ENCODE peak calls at places on chromosomes 4 and X, in six cellular contexts. U, H, O, T, V and R are unnamed samples.

GRCh38 chrX:314781-315595 is 3.6 kb downstream of the GTPBP6 start:
- DNase-seq in U (no peak), H (peak; percentile 49), O (no peak), T (no peak), V (peak; percentile 54), R (no peak)

GRCh38 chr4:124940387-124940786 is 227.9 kb upstream of the ANKRD50 start:
- DNase-seq in U (peak; percentile 99), H (no peak), O (no peak), T (no peak), V (peak; percentile 42), R (peak; percentile 96)

GRCh38 chr4:40377462-40378385 is 42.6 kb downstream of the CHRNA9 start:
- DNase-seq in U (peak; percentile 33), H (no peak), O (no peak), T (no peak), V (peak; percentile 22), R (no peak)

GRCh38 chr4:83961575-83961974 is 425.7 kb downstream of the GPAT3 start:
- DNase-seq in U (peak; percentile 56), H (no peak), O (no peak), T (no peak), V (peak; percentile 21), R (no peak)

GRCh38 chr4:48939785-48940184 is 33.2 kb upstream of the OCIAD2 start:
- DNase-seq in U (peak; percentile 95), H (no peak), O (no peak), T (no peak), V (peak; percentile 45), R (peak; percentile 68)

GRCh38 chr4:145618912-145619638 is at the start of gene MMAA:
- DNase-seq in U (peak; percentile 92), H (peak; percentile 97), O (peak; percentile 77), T (peak; percentile 95), V (peak; percentile 92), R (peak; percentile 76)

GRCh38 chrX:24471808-24472207 is 6.7 kb downstream of the PDK3 start:
- DNase-seq in U (no peak), H (no peak), O (no peak), T (no peak), V (no peak), R (no peak)

GRCh38 chr4:158799013-158799770 is 30.4 kb downstream of the FNIP2 start:
- DNase-seq in U (no peak), H (no peak), O (no peak), T (no peak), V (no peak), R (no peak)

GRCh38 chr4:113683143-113683542 is 78.4 kb downstream of the CAMK2D start:
- DNase-seq in U (peak; percentile 32), H (no peak), O (no peak), T (peak; percentile 92), V (no peak), R (no peak)

GRCh38 chr4:168978001-168978700 is 31.9 kb downstream of the CBR4 start:
- DNase-seq in U (peak; percentile 87), H (no peak), O (no peak), T (no peak), V (no peak), R (no peak)

GRCh38 chr4:87133183-87133582 is 87.2 kb downstream of the KLHL8 start:
- DNase-seq in U (no peak), H (no peak), O (no peak), T (no peak), V (no peak), R (no peak)

GRCh38 chr4:185878633-185879032 is 66.6 kb upstream of the SORBS2 start:
- DNase-seq in U (no peak), H (no peak), O (no peak), T (no peak), V (no peak), R (no peak)

GRCh38 chr4:145797278-145797677 is 117.3 kb downstream of the C4orf51 start:
- DNase-seq in U (no peak), H (no peak), O (no peak), T (no peak), V (no peak), R (no peak)

GRCh38 chr4:102535398-102536082 is 34.4 kb downstream of the NFKB1 start:
- DNase-seq in U (peak; percentile 79), H (no peak), O (no peak), T (no peak), V (no peak), R (peak; percentile 36)

GRCh38 chr4:139761461-139761860 is 95.8 kb downstream of the MGST2 start:
- DNase-seq in U (peak; percentile 32), H (no peak), O (no peak), T (peak; percentile 63), V (peak; percentile 31), R (no peak)

GRCh38 chr4:133592591-133592990 is 443.5 kb downstream of the PCDH10 start:
- DNase-seq in U (no peak), H (no peak), O (no peak), T (no peak), V (no peak), R (no peak)

GRCh38 chr4:70654605-70655011 is 11.7 kb downstream of the JCHAIN start:
- DNase-seq in U (peak; percentile 35), H (no peak), O (no peak), T (no peak), V (no peak), R (no peak)

GRCh38 chrX:119488749-119489148 is 20.5 kb downstream of the SLC25A5 start:
- DNase-seq in U (peak; percentile 69), H (peak; percentile 67), O (no peak), T (peak; percentile 45), V (peak; percentile 81), R (no peak)

GRCh38 chr4:152431784-152432183 is 104.1 kb downstream of the FBXW7 start:
- DNase-seq in U (no peak), H (no peak), O (no peak), T (no peak), V (no peak), R (no peak)

GRCh38 chr4:152436384-152436783 is 99.5 kb downstream of the FBXW7 start:
- DNase-seq in U (no peak), H (no peak), O (no peak), T (peak; percentile 19), V (no peak), R (no peak)

GRCh38 chr4:152434011-152434410 is 101.9 kb downstream of the FBXW7 start:
- DNase-seq in U (no peak), H (no peak), O (no peak), T (peak; percentile 57), V (no peak), R (no peak)

DNA sequence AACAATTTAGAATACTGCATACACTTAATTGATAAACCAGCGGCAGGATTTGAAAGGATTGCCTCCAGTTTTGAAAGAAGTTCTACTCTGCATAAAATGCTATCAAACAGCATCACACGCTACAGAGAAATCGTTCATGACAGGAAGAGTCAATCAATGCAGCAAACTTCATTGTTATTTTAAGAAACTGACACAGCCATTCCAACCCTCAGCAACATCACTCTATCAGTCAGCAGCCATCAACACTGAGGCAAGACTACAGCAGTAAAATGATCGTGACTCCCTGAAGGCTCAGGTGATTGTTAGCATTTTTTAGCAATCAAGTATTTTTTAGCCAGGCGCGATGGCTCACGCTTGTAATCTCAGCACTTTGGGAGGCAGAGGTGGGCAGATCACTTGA is 98.3 kb downstream of the FBXW7 start:
- DNase-seq in U (no peak), H (no peak), O (no peak), T (no peak), V (no peak), R (no peak)
- H3K4me3 ChIP-seq in U (no peak overlapping the region), H (no peak overlapping the region), O (no peak overlapping the region), T (no peak overlapping the region), V (no peak overlapping the region), R (no peak overlapping the region)

GRCh38 chr4:17324431-17324830 is 187.5 kb downstream of the QDPR start:
- DNase-seq in U (peak; percentile 69), H (no peak), O (no peak), T (peak; percentile 69), V (peak; percentile 18), R (peak; percentile 11)

GRCh38 chr4:17326756-17327155 is 185.1 kb downstream of the QDPR start:
- DNase-seq in U (no peak), H (no peak), O (no peak), T (no peak), V (no peak), R (no peak)

GRCh38 chr4:17322514-17322913 is 189.4 kb downstream of the QDPR start:
- DNase-seq in U (peak; percentile 5), H (no peak), O (no peak), T (no peak), V (no peak), R (no peak)

GRCh38 chr4:17325098-17325497 is 186.8 kb downstream of the QDPR start:
- DNase-seq in U (no peak), H (no peak), O (no peak), T (no peak), V (no peak), R (no peak)

DNA sequence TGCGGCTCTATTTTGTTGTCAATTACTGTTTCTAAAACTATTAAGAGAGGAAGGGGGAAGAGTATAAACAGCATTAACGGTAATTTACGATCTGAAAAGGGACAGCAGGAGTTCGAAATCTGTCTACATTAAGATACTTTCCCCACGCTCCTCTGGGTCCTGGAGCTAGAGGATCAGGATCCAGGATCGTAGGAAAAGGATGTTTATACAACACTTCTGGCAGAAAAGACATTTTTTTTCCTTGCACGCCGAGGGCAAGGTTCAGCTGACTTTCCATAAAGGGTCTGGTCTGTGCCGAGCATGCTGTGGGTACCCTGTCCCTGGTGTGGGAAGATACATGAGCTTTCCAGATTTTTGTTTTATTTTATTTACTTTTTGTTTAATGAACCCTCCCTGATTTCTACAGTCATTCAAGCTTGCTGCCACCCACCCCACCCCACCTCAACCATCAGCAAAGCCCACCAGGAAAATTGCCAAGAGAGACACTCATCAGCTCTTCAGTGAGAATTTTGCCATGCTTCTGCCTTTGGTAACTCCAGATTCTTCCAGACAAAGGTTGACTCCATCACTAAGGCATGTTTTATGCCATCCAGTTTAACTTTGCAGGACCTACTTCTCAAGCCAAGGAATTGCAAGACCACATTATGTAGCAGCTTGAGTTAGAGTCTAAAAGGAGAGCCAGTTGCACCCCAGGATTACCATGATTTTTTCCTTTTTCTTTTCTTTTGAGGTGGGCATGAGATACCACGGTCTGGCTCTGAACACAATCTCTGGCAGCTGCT is 188.1 kb downstream of the QDPR start:
- DNase-seq in U (no peak), H (no peak), O (no peak), T (no peak), V (no peak), R (no peak)
- H3K4me3 ChIP-seq in U (no peak overlapping the region), H (no peak overlapping the region), O (no peak overlapping the region), T (no peak overlapping the region), V (no peak overlapping the region), R (no peak overlapping the region)

GRCh38 chr4:112296949-112297483 is at the start of gene ALPK1:
- DNase-seq in U (peak; percentile 95), H (no peak), O (no peak), T (peak; percentile 81), V (peak; percentile 83), R (peak; percentile 70)

GRCh38 chr4:112302320-112303274 is 5.4 kb downstream of the ALPK1 start:
- DNase-seq in U (no peak), H (no peak), O (no peak), T (no peak), V (no peak), R (no peak)

DNA sequence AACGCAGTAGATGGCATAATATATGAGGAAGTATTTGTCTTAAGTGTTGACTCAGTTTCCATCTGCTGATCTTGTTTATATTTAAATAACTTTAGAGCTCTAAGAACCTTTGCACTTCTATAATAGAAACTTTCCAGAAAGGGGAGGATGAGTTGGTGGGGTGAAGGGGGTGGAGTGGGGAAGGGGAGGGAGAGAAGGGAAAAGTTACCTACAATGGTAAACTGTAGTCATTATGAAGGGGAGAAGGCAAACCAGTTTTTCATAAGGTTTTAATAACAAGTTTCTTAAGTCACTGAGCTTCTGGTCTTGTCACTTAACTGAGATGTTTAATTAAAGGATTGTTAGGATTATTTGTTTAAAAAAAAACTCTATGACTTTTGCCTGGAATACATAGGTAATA is 326 bp downstream of the ALPK1 start:
- DNase-seq in U (no peak), H (no peak), O (no peak), T (no peak), V (no peak), R (no peak)
- H3K4me3 ChIP-seq in U (peak overlapping the region; percentile 55), H (peak overlapping the region; percentile 79), O (peak overlapping the region; percentile 19), T (peak overlapping the region; percentile 71), V (peak overlapping the region; percentile 63), R (peak overlapping the region; percentile 42)

GRCh38 chr4:184386271-184386781 is 88.0 kb downstream of the IRF2 start:
- DNase-seq in U (no peak), H (no peak), O (no peak), T (no peak), V (no peak), R (no peak)
- H3K4me3 ChIP-seq in U (no peak overlapping the region), H (no peak overlapping the region), O (no peak overlapping the region), T (no peak overlapping the region), V (no peak overlapping the region), R (no peak overlapping the region)